ENCODE peak calls at places on chromosomes 6 and 20, in five cellular contexts. One of them, this sample, is unnamed.

GRCh38 chr20:43388267-43389081 is 69.2 kb upstream of the SRSF6 start:
- DNase-seq in GM12878: no peak
- DNase-seq in HEK293T: no peak
- DNase-seq in HepG2: no peak
- DNase-seq in H1: no peak
- DNase-seq in this sample: no peak

GRCh38 chr20:11511816-11512215 is 405.9 kb upstream of the BTBD3 start:
- DNase-seq in GM12878: peak; percentile 5
- DNase-seq in HEK293T: no peak
- DNase-seq in HepG2: no peak
- DNase-seq in H1: no peak
- DNase-seq in this sample: no peak

GRCh38 chr20:59805266-59805665 is 128.2 kb downstream of the SYCP2 start:
- DNase-seq in GM12878: no peak
- DNase-seq in HEK293T: no peak
- DNase-seq in HepG2: no peak
- DNase-seq in H1: peak; percentile 24
- DNase-seq in this sample: no peak

GRCh38 chr20:46631874-46632446 is 19.3 kb downstream of the SLC13A3 start:
- DNase-seq in GM12878: no peak
- DNase-seq in HEK293T: no peak
- DNase-seq in HepG2: no peak
- DNase-seq in H1: no peak
- DNase-seq in this sample: no peak

GRCh38 chr6:98980814-98981213 is 33.1 kb upstream of the FBXL4 start:
- DNase-seq in GM12878: no peak
- DNase-seq in HEK293T: peak; percentile 11
- DNase-seq in HepG2: no peak
- DNase-seq in H1: peak; percentile 50
- DNase-seq in this sample: no peak

GRCh38 chr6:7254980-7255825 is 57.8 kb downstream of the SSR1 start:
- DNase-seq in GM12878: no peak
- DNase-seq in HEK293T: no peak
- DNase-seq in HepG2: no peak
- DNase-seq in H1: no peak
- DNase-seq in this sample: no peak

GRCh38 chr6:39312912-39313525 is 1.2 kb downstream of the KCNK17 start:
- DNase-seq in GM12878: no peak
- DNase-seq in HEK293T: no peak
- DNase-seq in HepG2: no peak
- DNase-seq in H1: peak; percentile 55
- DNase-seq in this sample: no peak

GRCh38 chr20:61730631-61731362 is 334.9 kb downstream of the TAF4 start:
- DNase-seq in GM12878: no peak
- DNase-seq in HEK293T: no peak
- DNase-seq in HepG2: no peak
- DNase-seq in H1: no peak
- DNase-seq in this sample: no peak

GRCh38 chr20:61328906-61329558 is 77.0 kb downstream of the CDH4 start:
- DNase-seq in GM12878: no peak
- DNase-seq in HEK293T: no peak
- DNase-seq in HepG2: peak; percentile 15
- DNase-seq in H1: no peak
- DNase-seq in this sample: no peak

GRCh38 chr6:150334790-150335783 is 33.7 kb upstream of the IYD start:
- DNase-seq in GM12878: no peak
- DNase-seq in HEK293T: peak; percentile 64
- DNase-seq in HepG2: peak; percentile 52
- DNase-seq in H1: no peak
- DNase-seq in this sample: peak; percentile 40

GRCh38 chr6:13362432-13362831 is 34.1 kb upstream of the TBC1D7 start:
- DNase-seq in GM12878: no peak
- DNase-seq in HEK293T: no peak
- DNase-seq in HepG2: no peak
- DNase-seq in H1: no peak
- DNase-seq in this sample: no peak

GRCh38 chr6:28789553-28790083 is 134.2 kb downstream of the TRIM27 start:
- DNase-seq in GM12878: no peak
- DNase-seq in HEK293T: no peak
- DNase-seq in HepG2: peak; percentile 80
- DNase-seq in H1: peak; percentile 83
- DNase-seq in this sample: no peak

GRCh38 chr20:23299673-23300050 is 50.9 kb upstream of the NXT1 start:
- DNase-seq in GM12878: no peak
- DNase-seq in HEK293T: no peak
- DNase-seq in HepG2: no peak
- DNase-seq in H1: no peak
- DNase-seq in this sample: no peak

GRCh38 chr6:10341605-10342004 is 73.3 kb downstream of the TFAP2A start:
- DNase-seq in GM12878: no peak
- DNase-seq in HEK293T: no peak
- DNase-seq in HepG2: no peak
- DNase-seq in H1: no peak
- DNase-seq in this sample: no peak

GRCh38 chr6:108902389-108902792 is 54.2 kb downstream of the ARMC2 start:
- DNase-seq in GM12878: no peak
- DNase-seq in HEK293T: no peak
- DNase-seq in HepG2: no peak
- DNase-seq in H1: no peak
- DNase-seq in this sample: no peak

GRCh38 chr6:63690210-63690609 is 54.6 kb downstream of the PHF3 start:
- DNase-seq in GM12878: no peak
- DNase-seq in HEK293T: no peak
- DNase-seq in HepG2: no peak
- DNase-seq in H1: no peak
- DNase-seq in this sample: no peak

GRCh38 chr20:49982346-49983122 is at the start of gene SNAI1:
- DNase-seq in GM12878: peak; percentile 32
- DNase-seq in HEK293T: peak; percentile 98
- DNase-seq in HepG2: peak; percentile 86
- DNase-seq in H1: peak; percentile 87
- DNase-seq in this sample: peak; percentile 78

GRCh38 chr20:50048420-50049166 is 64.4 kb downstream of the UBE2V1 start:
- DNase-seq in GM12878: no peak
- DNase-seq in HEK293T: no peak
- DNase-seq in HepG2: no peak
- DNase-seq in H1: no peak
- DNase-seq in this sample: no peak

GRCh38 chr6:137571854-137572253 is 77.7 kb upstream of the OLIG3 start:
- DNase-seq in GM12878: no peak
- DNase-seq in HEK293T: peak; percentile 63
- DNase-seq in HepG2: peak; percentile 54
- DNase-seq in H1: peak; percentile 86
- DNase-seq in this sample: no peak

GRCh38 chr6:166078294-166078693 is 89.4 kb downstream of the TBXT start:
- DNase-seq in GM12878: no peak
- DNase-seq in HEK293T: no peak
- DNase-seq in HepG2: no peak
- DNase-seq in H1: no peak
- DNase-seq in this sample: no peak

GRCh38 chr6:142680308-142680707 is 264.7 kb downstream of the HIVEP2 start:
- DNase-seq in GM12878: no peak
- DNase-seq in HEK293T: no peak
- DNase-seq in HepG2: no peak
- DNase-seq in H1: no peak
- DNase-seq in this sample: no peak

GRCh38 chr6:71967436-71967835 is 81.1 kb downstream of the RIMS1 start:
- DNase-seq in GM12878: no peak
- DNase-seq in HEK293T: no peak
- DNase-seq in HepG2: no peak
- DNase-seq in H1: no peak
- DNase-seq in this sample: no peak

GRCh38 chr6:156193381-156193780 is 583.8 kb upstream of the ARID1B start:
- DNase-seq in GM12878: no peak
- DNase-seq in HEK293T: no peak
- DNase-seq in HepG2: no peak
- DNase-seq in H1: no peak
- DNase-seq in this sample: no peak

GRCh38 chr6:130424704-130425103 is 58.9 kb downstream of the TMEM200A start:
- DNase-seq in GM12878: no peak
- DNase-seq in HEK293T: no peak
- DNase-seq in HepG2: no peak
- DNase-seq in H1: no peak
- DNase-seq in this sample: no peak

GRCh38 chr6:136076496-136076895 is 173.6 kb downstream of the MTFR2 start:
- DNase-seq in GM12878: no peak
- DNase-seq in HEK293T: no peak
- DNase-seq in HepG2: no peak
- DNase-seq in H1: no peak
- DNase-seq in this sample: no peak

GRCh38 chr6:294656-295565 is 2.6 kb downstream of the DUSP22 start:
- DNase-seq in GM12878: no peak
- DNase-seq in HEK293T: no peak
- DNase-seq in HepG2: no peak
- DNase-seq in H1: peak; percentile 19
- DNase-seq in this sample: no peak

GRCh38 chr6:43629104-43629504 is at the start of gene GTPBP2:
- DNase-seq in GM12878: peak; percentile 91
- DNase-seq in HEK293T: peak; percentile 95
- DNase-seq in HepG2: peak; percentile 99
- DNase-seq in H1: peak; percentile 94
- DNase-seq in this sample: peak; percentile 96

GRCh38 chr6:129500958-129501381 is 209.0 kb downstream of the ARHGAP18 start:
- DNase-seq in GM12878: no peak
- DNase-seq in HEK293T: peak; percentile 55
- DNase-seq in HepG2: peak; percentile 44
- DNase-seq in H1: no peak
- DNase-seq in this sample: no peak

GRCh38 chr6:165806126-165806810 is 143.2 kb upstream of the PDE10A start:
- DNase-seq in GM12878: no peak
- DNase-seq in HEK293T: no peak
- DNase-seq in HepG2: no peak
- DNase-seq in H1: no peak
- DNase-seq in this sample: no peak

GRCh38 chr20:13286600-13286999 is 65.5 kb downstream of the ISM1 start:
- DNase-seq in GM12878: no peak
- DNase-seq in HEK293T: no peak
- DNase-seq in HepG2: no peak
- DNase-seq in H1: no peak
- DNase-seq in this sample: no peak

GRCh38 chr20:60559462-60559861 is 601.2 kb downstream of the CDH26 start:
- DNase-seq in GM12878: no peak
- DNase-seq in HEK293T: no peak
- DNase-seq in HepG2: no peak
- DNase-seq in H1: no peak
- DNase-seq in this sample: peak; percentile 77

GRCh38 chr20:58184063-58184462 is 44.4 kb downstream of the ANKRD60 start:
- DNase-seq in GM12878: no peak
- DNase-seq in HEK293T: no peak
- DNase-seq in HepG2: no peak
- DNase-seq in H1: no peak
- DNase-seq in this sample: no peak
- TF ChIP-seq SUZ12 in GM12878: no peak
- TF ChIP-seq SUZ12 in HEK293T: no peak
- TF ChIP-seq SUZ12 in HepG2: no peak
- TF ChIP-seq SUZ12 in H1: no peak
- TF ChIP-seq SUZ12 in this sample: no peak

GRCh38 chr6:169286961-169287360 is 33.3 kb upstream of the THBS2 start:
- DNase-seq in GM12878: no peak
- DNase-seq in HEK293T: no peak
- DNase-seq in HepG2: no peak
- DNase-seq in H1: no peak
- DNase-seq in this sample: no peak

GRCh38 chr6:169287675-169288074 is 34.0 kb upstream of the THBS2 start:
- DNase-seq in GM12878: no peak
- DNase-seq in HEK293T: no peak
- DNase-seq in HepG2: no peak
- DNase-seq in H1: no peak
- DNase-seq in this sample: no peak

GRCh38 chr6:169289257-169289656 is 35.6 kb upstream of the THBS2 start:
- DNase-seq in GM12878: no peak
- DNase-seq in HEK293T: no peak
- DNase-seq in HepG2: no peak
- DNase-seq in H1: no peak
- DNase-seq in this sample: no peak

GRCh38 chr6:169289671-169290408 is 36.2 kb upstream of the THBS2 start:
- DNase-seq in GM12878: no peak
- DNase-seq in HEK293T: no peak
- DNase-seq in HepG2: no peak
- DNase-seq in H1: no peak
- DNase-seq in this sample: no peak

DNA sequence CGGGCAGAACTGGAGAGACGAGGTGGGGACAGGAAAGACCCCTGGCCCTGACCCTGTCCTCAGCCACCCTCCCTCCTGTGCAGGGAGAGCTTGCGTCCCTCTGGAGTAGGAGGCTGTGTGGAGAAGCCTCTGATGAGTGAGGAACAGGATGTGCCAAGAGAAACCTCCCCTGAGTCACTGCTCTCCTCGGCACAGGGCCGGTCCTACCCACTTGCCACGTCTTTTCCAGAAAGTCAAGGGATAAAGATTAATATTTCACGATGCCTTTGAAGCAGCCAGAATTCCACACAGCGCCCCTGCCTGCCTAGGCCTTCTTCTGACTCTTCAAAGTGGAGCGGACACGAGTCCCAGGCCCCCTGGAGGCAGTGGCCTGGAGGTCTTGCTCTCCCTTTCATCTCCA is 34.9 kb upstream of the THBS2 start:
- DNase-seq in GM12878: no peak
- DNase-seq in HEK293T: no peak
- DNase-seq in HepG2: no peak
- DNase-seq in H1: no peak
- DNase-seq in this sample: no peak
- TF ChIP-seq SUZ12 in GM12878: no peak
- TF ChIP-seq SUZ12 in HEK293T: no peak
- TF ChIP-seq SUZ12 in HepG2: no peak
- TF ChIP-seq SUZ12 in H1: no peak
- TF ChIP-seq SUZ12 in this sample: no peak

DNA sequence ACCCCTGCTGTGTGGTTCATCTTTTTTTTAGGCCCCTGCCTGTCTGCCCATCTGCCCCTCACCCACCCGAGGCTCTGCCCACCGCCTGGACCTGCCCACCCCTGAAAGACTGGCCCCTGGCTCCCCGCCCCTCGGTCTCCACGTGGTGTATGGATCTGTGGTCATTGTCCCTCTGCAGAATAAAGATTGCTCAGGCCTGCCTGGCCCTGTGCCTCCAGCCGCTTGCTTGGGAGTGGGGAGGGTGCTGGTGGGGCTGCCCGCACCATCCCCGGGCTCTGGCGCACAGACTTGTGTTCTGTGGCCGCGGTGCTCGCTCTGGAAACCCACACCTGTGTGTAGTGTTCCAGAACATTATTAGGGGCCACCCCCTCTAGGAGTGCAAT is 1.6 kb downstream of the MAP1LC3A start:
- DNase-seq in GM12878: no peak
- DNase-seq in HEK293T: no peak
- DNase-seq in HepG2: no peak
- DNase-seq in H1: no peak
- DNase-seq in this sample: no peak
- TF ChIP-seq SUZ12 in GM12878: no peak
- TF ChIP-seq SUZ12 in HEK293T: no peak
- TF ChIP-seq SUZ12 in HepG2: no peak
- TF ChIP-seq SUZ12 in H1: no peak
- TF ChIP-seq SUZ12 in this sample: no peak

GRCh38 chr6:45619211-45619760 is 241.6 kb upstream of the SUPT3H start:
- DNase-seq in GM12878: no peak
- DNase-seq in HEK293T: no peak
- DNase-seq in HepG2: no peak
- DNase-seq in H1: no peak
- DNase-seq in this sample: no peak
- TF ChIP-seq SUZ12 in GM12878: no peak
- TF ChIP-seq SUZ12 in HEK293T: no peak
- TF ChIP-seq SUZ12 in HepG2: no peak
- TF ChIP-seq SUZ12 in H1: no peak
- TF ChIP-seq SUZ12 in this sample: no peak

This sample was measured in NT2/D1.